ENCODE peak calls at places on chromosomes 2 and 18, in four cellular contexts. D is AG10803, S is LNCaP clone FGC, J is tibial nerve. A is an unnamed sample.

GRCh38 chr18:42401131-42401673 is 446.2 kb downstream of the PIK3C3 start:
- DNase-seq in S (no peak), J (no peak), D (no peak), A (no peak)

GRCh38 chr2:132632000-132632649 is 37.9 kb downstream of the LYPD1 start:
- DNase-seq in S (no peak), J (no peak), D (peak; percentile 40), A (peak; percentile 61)

GRCh38 chr18:40651163-40651562 is 1303.9 kb upstream of the PIK3C3 start:
- DNase-seq in J (no peak), S (no peak), D (no peak), A (no peak)

GRCh38 chr2:229836847-229837246 is 85.0 kb downstream of the TRIP12 start:
- DNase-seq in D (no peak), S (no peak), J (no peak), A (no peak)

GRCh38 chr18:24168496-24168895 is 29.6 kb downstream of the CABYR start:
- DNase-seq in J (no peak), D (no peak), S (no peak), A (no peak)

GRCh38 chr2:152962446-152962845 is 244.0 kb downstream of the ARL6IP6 start:
- DNase-seq in J (no peak), S (no peak), D (no peak), A (no peak)

GRCh38 chr2:157785866-157786662 is 90.1 kb downstream of the ACVR1 start:
- DNase-seq in S (no peak), J (no peak), D (no peak), A (peak; percentile 29)

GRCh38 chr2:236112466-236112865 is 55.7 kb downstream of the GBX2 start:
- DNase-seq in S (no peak), D (no peak), J (no peak), A (no peak)

GRCh38 chr18:49335677-49336076 is 124.8 kb downstream of the DYM start:
- DNase-seq in D (no peak), J (no peak), S (no peak), A (no peak)

GRCh38 chr18:43757273-43757672 is 480.0 kb upstream of the SYT4 start:
- DNase-seq in D (no peak), S (no peak), J (no peak), A (no peak)

GRCh38 chr2:232367591-232368233 is 10.8 kb upstream of the ALPP start:
- DNase-seq in S (no peak), J (no peak), D (no peak), A (no peak)
- TF ChIP-seq CTCF in S (peak; percentile 24), J (no peak), D (peak; percentile 15), A (no peak)

GRCh38 chr2:219461061-219461514 is 26.4 kb downstream of the SPEG start:
- DNase-seq in S (no peak), D (peak; percentile 15), J (no peak), A (peak; percentile 39)

GRCh38 chr2:219462349-219462748 is 27.7 kb downstream of the SPEG start:
- DNase-seq in D (no peak), S (no peak), J (no peak), A (no peak)

GRCh38 chr2:219459460-219460311 is 25.0 kb downstream of the SPEG start:
- DNase-seq in D (peak; percentile 57), J (no peak), S (no peak), A (peak; percentile 62)

GRCh38 chr2:219460424-219460926 is 25.8 kb downstream of the SPEG start:
- DNase-seq in S (no peak), J (no peak), D (peak; percentile 70), A (peak; percentile 80)

GRCh38 chr2:219461669-219462068 is 27.0 kb downstream of the SPEG start:
- DNase-seq in J (no peak), D (no peak), S (no peak), A (no peak)
- H3K4me3 ChIP-seq in J (no peak overlapping the region), D (no peak overlapping the region), S (no peak overlapping the region), A (no peak overlapping the region)

GRCh38 chr18:51135795-51136194 is 61.7 kb downstream of the MEX3C start:
- DNase-seq in D (no peak), S (no peak), J (no peak), A (no peak)

GRCh38 chr18:51135361-51135760 is 62.1 kb downstream of the MEX3C start:
- DNase-seq in J (no peak), D (peak; percentile 65), S (no peak), A (peak; percentile 33)

GRCh38 chr18:51132256-51132935 is 65.1 kb downstream of the MEX3C start:
- DNase-seq in S (no peak), J (no peak), D (no peak), A (no peak)

GRCh38 chr18:51134721-51135120 is 62.8 kb downstream of the MEX3C start:
- DNase-seq in S (no peak), D (no peak), J (no peak), A (no peak)

GRCh38 chr18:51133580-51134160 is 63.8 kb downstream of the MEX3C start:
- DNase-seq in S (no peak), J (no peak), D (no peak), A (peak; percentile 26)
- TF ChIP-seq CTCF in S (no peak), J (no peak), D (no peak), A (no peak)

DNA sequence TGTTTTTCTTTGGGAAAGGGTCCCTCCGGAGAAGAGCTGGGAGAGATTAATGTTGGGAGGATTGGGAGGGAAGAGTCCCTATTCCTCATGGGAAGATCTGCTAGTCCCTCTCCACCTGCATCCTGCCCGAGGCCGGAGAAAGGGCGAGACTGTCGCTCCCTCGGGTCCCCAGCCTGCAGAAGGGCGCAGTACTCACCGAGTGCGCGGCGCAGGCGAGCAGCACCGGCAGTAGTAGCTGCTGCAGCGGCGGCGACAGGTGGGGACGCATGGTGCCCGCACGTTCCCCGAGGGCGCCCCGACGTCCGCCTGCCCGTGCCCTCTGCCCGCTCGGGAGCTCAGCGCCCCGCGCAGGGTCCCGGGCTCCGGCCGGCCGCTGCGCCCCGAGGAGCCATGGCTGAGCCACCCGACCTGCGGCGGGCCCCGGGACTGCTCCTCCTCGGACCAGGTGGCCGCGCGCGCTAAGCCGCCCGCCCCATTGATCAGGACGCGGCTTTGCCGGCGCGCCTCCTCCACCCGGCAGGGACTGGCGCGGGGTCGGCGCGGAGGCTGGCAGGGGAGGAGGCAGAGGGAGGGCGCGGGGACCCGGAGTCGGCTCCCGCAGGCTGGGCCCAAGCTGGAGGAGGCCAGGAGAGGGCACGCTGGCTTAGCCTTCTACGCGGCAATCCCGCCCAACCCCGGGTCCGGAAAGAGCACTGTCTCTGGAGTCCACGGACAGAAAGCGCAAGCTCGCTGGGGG is at the start of gene SCTR:
- DNase-seq in J (no peak), D (no peak), S (no peak), A (no peak)
- H3K4me3 ChIP-seq in J (no peak within 1 kb of the TSS), D (no peak within 1 kb of the TSS), S (no peak within 1 kb of the TSS), A (no peak within 1 kb of the TSS)

GRCh38 chr18:13909541-13909940 is 5.8 kb downstream of the MC2R start:
- DNase-seq in J (no peak), S (peak; percentile 72), D (no peak), A (no peak)
- TF ChIP-seq CTCF in J (no peak), S (peak; percentile 46), D (no peak), A (no peak)

GRCh38 chr2:205407984-205408383 is 274.3 kb upstream of the NRP2 start:
- DNase-seq in D (peak; percentile 86), J (no peak), S (no peak), A (peak; percentile 95)
- H3K4me3 ChIP-seq in D (no peak overlapping the region), J (no peak overlapping the region), S (no peak overlapping the region), A (no peak overlapping the region)

GRCh38 chr2:164840458-164840929 is 1.1 kb downstream of the COBLL1 start:
- DNase-seq in S (peak; percentile 95), D (no peak), J (peak; percentile 23), A (no peak)

GRCh38 chr2:164840930-164841718 is 499 bp downstream of the COBLL1 start:
- DNase-seq in S (no peak), J (peak; percentile 38), D (peak; percentile 71), A (peak; percentile 64)

GRCh38 chr2:164842624-164842966 is 972 bp upstream of the COBLL1 start:
- DNase-seq in J (no peak), D (no peak), S (no peak), A (no peak)

GRCh38 chr2:164843346-164843841 is 1.8 kb upstream of the COBLL1 start:
- DNase-seq in S (no peak), D (peak; percentile 42), J (no peak), A (peak; percentile 32)

GRCh38 chr2:164841719-164842623 is at the start of gene COBLL1:
- DNase-seq in J (peak; percentile 42), D (peak; percentile 57), S (no peak), A (peak; percentile 66)
- TF ChIP-seq CTCF in J (peak; percentile 64), D (peak; percentile 78), S (peak; percentile 82), A (peak; percentile 87)

DNA sequence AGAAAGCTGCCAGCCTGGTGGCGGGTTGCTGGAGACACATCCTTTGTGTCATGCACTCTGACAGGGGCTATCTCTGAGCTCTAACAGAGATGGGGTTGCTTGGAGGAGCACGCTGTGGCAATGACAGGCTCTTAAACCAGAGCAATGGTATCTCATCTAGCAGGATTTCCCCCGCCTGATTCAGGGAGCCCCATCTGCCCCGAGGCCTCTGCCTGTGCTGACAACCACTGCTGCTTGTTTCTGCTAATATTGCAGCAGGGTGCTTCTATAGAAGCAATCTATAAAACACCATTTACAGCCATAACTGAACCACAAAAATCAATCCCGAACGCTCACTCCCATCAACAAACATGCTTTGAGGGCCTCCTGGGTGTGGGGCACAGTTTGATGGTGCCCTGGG is 12.8 kb upstream of the DNPEP start:
- DNase-seq in D (no peak), S (no peak), J (no peak), A (no peak)
- H3K4me3 ChIP-seq in D (no peak overlapping the region), S (no peak overlapping the region), J (no peak overlapping the region), A (no peak overlapping the region)

DNA sequence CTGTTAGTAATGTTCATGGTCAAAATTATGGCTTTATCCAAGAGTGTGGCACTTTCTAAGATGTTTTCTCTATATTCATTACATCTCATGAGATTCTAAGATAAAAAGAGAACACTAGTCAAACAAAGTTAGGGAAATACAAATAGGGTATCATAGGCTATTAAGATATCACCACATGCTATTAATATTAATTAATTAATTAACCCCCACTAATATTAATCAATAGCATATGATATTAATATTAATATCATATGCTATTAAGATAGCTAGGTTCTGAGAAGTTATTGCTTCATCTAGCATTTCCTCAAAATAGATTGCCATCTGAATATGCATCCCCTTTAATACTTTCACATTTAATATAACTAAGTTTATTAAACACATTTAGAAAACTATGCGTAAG is 22.1 kb downstream of the DSG3 start:
- DNase-seq in D (no peak), S (no peak), J (no peak), A (no peak)
- TF ChIP-seq CTCF in D (no peak), S (no peak), J (no peak), A (no peak)

GRCh38 chr2:118779362-118779761 is 68.1 kb downstream of the EN1 start:
- DNase-seq in D (peak; percentile 45), J (no peak), S (no peak), A (peak; percentile 22)

GRCh38 chr2:118772487-118773200 is 74.8 kb downstream of the EN1 start:
- DNase-seq in S (no peak), D (no peak), J (no peak), A (no peak)

GRCh38 chr2:118769707-118770400 is 77.6 kb downstream of the EN1 start:
- DNase-seq in S (no peak), D (no peak), J (no peak), A (no peak)

GRCh38 chr2:118774458-118775133 is 72.9 kb downstream of the EN1 start:
- DNase-seq in J (no peak), D (peak; percentile 46), S (no peak), A (peak; percentile 43)
- H3K4me3 ChIP-seq in J (peak overlapping the region; percentile 30), D (peak overlapping the region; percentile 71), S (peak overlapping the region; percentile 47), A (peak overlapping the region; percentile 64)